ENCODE peak calls at places on chromosome 14, in ten cellular contexts. V is effector memory CD4-positive, alpha-beta T cell; U is mammary epithelial cell; C is left lung; K is left ventricle myocardium inferior; G is cardiac muscle cell; L is breast epithelium; O is suprapubic skin; P is thoracic aorta; M is fibroblast of lung. I is an unnamed sample. For H3K36me3 and H3K4me1, the result is how much of the 10 kb centered on the place peaks cover.

GRCh38 chr14:89797148-89797547 is 157.4 kb downstream of the EFCAB11 start:
- DNase-seq in M (no peak), P (no peak), O (no peak), L (no peak), C (no peak), V (no peak), U (no peak), G (no peak), K (no peak), I (no peak)

GRCh38 chr14:61102549-61103466 is 121.8 kb downstream of the SLC38A6 start:
- DNase-seq in U (no peak), M (no peak), V (no peak), P (no peak), O (no peak), L (no peak), G (peak), K (no peak), C (no peak), I (no peak)

GRCh38 chr14:75521415-75522199 is 662 bp upstream of the BATF start:
- DNase-seq in M (no peak), K (no peak), V (no peak), O (no peak), U (no peak), C (no peak), G (no peak), P (no peak), L (no peak), I (no peak)

GRCh38 chr14:102155150-102155549 is 15.5 kb downstream of the WDR20 start:
- DNase-seq in L (no peak), U (no peak), M (peak), V (no peak), P (no peak), C (no peak), O (no peak), G (peak), K (no peak), I (no peak)

GRCh38 chr14:98184467-98184866 is 1087.5 kb downstream of the BCL11B start:
- DNase-seq in L (no peak), P (no peak), K (no peak), G (no peak), V (no peak), M (no peak), O (no peak), U (no peak), C (no peak), I (no peak)

GRCh38 chr14:68377459-68377858 is 415.4 kb downstream of the ZFP36L1 start:
- DNase-seq in P (no peak), L (no peak), V (no peak), K (peak), U (peak), O (peak), M (peak), G (no peak), C (no peak), I (no peak)

GRCh38 chr14:63224196-63224595 is 20.0 kb downstream of the RHOJ start:
- DNase-seq in M (peak), P (no peak), V (no peak), G (peak), L (no peak), C (no peak), K (no peak), O (no peak), U (no peak), I (no peak)

GRCh38 chr14:69152181-69152943 is 557 bp downstream of the DCAF5 start:
- DNase-seq in P (no peak), O (peak), C (peak), V (peak), L (no peak), M (peak), U (peak), K (no peak), G (peak), I (no peak)

GRCh38 chr14:37062191-37062803 is 110.1 kb downstream of the SLC25A21 start:
- DNase-seq in V (no peak), U (no peak), M (no peak), L (no peak), P (no peak), C (no peak), G (no peak), K (no peak), O (no peak), I (no peak)

GRCh38 chr14:55107766-55108554 is 21.1 kb upstream of the LGALS3 start:
- DNase-seq in C (peak), U (peak), M (peak), G (no peak), V (peak), P (peak), L (peak), K (peak), O (peak), I (peak)

GRCh38 chr14:78399316-78399889 is 229.2 kb downstream of the NRXN3 start:
- DNase-seq in M (peak), V (no peak), C (no peak), L (no peak), U (no peak), G (peak), P (no peak), K (no peak), O (no peak), I (no peak)

GRCh38 chr14:101320386-101320785 is 240.9 kb upstream of the DIO3 start:
- DNase-seq in C (no peak), V (no peak), M (no peak), U (no peak), L (no peak), G (no peak), P (no peak), K (no peak), O (no peak), I (no peak)

GRCh38 chr14:105102361-105102760 is 37.1 kb upstream of the GPR132 start:
- DNase-seq in P (no peak), U (no peak), M (no peak), V (no peak), G (no peak), C (no peak), L (no peak), O (peak), K (no peak), I (no peak)
- H3K36me3 ChIP-seq in P (under half), U (under half), M (under half), V (under half), G (under half), C (under half), L (under half), O (under half), K (under half), I (under half)

DNA sequence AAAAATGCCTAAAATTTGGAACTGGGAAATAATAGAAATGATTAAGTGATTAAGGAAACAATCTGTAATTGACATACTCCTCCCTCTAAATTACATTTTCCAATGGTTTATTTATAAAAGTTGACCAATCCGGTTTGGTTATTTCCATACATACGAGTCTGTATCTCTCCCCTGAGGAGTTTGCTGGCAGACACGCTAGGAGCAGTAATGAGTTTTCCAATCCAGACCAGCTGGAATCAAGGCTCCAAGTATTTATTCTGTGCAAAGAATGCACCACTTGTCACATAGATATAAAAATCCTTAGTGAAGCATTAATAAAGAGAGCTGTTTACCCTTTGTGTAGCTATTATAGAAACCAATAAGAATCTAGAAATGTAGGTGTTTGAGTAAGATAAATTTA is 134.6 kb upstream of the FRMD6 start:
- DNase-seq in U (no peak), M (no peak), C (no peak), K (no peak), G (no peak), O (no peak), V (no peak), P (no peak), L (no peak), I (no peak)
- H3K4me1 ChIP-seq in U (under half), M (under half), C (under half), K (under half), G (under half), O (under half), V (under half), P (under half), L (under half), I (under half)

GRCh38 chr14:105851716-105852377 is 325.5 kb downstream of the TMEM121 start:
- DNase-seq in L (no peak), P (no peak), C (peak), U (no peak), G (no peak), V (no peak), M (no peak), K (no peak), O (peak), I (peak)
- H3K36me3 ChIP-seq in L (under half), P (under half), C (under half), U (under half), G (under half), V (under half), M (under half), K (under half), O (under half), I (under half)

DNA sequence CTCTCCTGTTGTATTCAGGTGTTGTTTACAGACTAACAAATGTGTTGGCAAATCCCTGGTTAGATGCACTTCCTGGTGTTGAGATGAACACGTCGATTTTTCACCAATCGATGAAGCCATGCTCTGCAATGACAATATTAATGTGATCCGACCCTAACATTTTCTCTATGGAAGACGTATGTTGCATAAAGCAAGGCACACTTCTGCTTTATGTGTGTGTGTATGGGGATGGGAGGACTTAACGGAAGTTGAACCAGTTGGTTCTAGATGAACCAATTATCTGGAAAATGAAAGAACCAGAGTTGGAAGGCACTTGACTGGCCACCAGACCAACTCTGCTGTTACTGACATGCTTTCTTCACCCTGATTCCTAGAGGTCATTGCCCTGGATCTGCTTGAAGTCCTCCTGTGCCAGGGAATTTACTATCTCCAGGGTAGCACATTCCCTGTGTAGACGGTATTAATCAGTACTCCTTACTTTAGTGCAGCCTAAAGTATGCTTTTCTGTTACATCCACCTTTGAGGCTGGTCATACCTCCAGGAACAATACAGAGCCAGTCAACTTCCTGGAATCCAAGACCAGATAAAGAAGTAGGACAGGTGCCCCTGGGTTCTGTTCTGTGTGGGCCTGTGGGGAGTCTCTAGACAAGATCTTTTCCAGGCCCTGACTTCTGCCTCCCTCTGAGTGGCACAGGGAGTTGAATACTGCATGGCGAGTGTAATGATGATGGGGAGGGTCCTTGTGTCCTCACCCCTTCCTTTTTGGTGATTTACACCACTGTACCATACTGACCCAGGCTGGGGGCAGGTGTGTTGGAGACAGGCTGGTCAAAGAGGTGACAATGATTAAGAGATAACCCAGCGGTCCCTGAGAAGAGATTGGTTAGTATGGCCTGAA is 4.1 kb downstream of the SDR39U1 start:
- DNase-seq in L (no peak), O (no peak), V (no peak), K (no peak), P (no peak), M (no peak), G (no peak), U (no peak), C (no peak), I (peak)
- H3K4me1 ChIP-seq in L (under half), O (under half), V (under half), K (half or more), P (under half), M (under half), G (under half), U (under half), C (under half), I (under half)

GRCh38 chr14:71668942-71669341 is 263.3 kb upstream of the RGS6 start:
- DNase-seq in C (no peak), K (no peak), U (no peak), O (no peak), G (no peak), V (no peak), M (no peak), L (no peak), P (no peak), I (no peak)
- H3K36me3 ChIP-seq in C (under half), K (under half), U (under half), O (under half), G (under half), V (under half), M (under half), L (under half), P (under half), I (under half)